ENCODE peak calls at places on chromosomes 4 and X, in six cellular contexts. R, Y, N, S, U and Z are unnamed samples.

GRCh38 chrX:317424-318067 is 1.1 kb downstream of the GTPBP6 start:
- DNase-seq in S (peak; percentile 21), N (no peak), U (no peak), Y (no peak), R (peak; percentile 89), Z (no peak)

GRCh38 chr4:9999956-10000551 is 21.2 kb downstream of the SLC2A9 start:
- DNase-seq in N (peak; percentile 59), Y (no peak), S (no peak), R (no peak), U (no peak), Z (peak; percentile 51)

GRCh38 chrX:112520124-112520523 is 159.6 kb downstream of the LHFPL1 start:
- DNase-seq in S (no peak), Y (no peak), R (no peak), U (no peak), N (no peak), Z (no peak)

GRCh38 chrX:109600114-109600710 is 24.8 kb downstream of the KCNE5 start:
- DNase-seq in R (no peak), Y (peak; percentile 7), N (peak; percentile 4), U (no peak), S (no peak), Z (peak; percentile 29)

GRCh38 chr4:79689735-79690134 is 281.7 kb upstream of the GK2 start:
- DNase-seq in R (no peak), N (no peak), S (no peak), U (no peak), Y (no peak), Z (no peak)

GRCh38 chrX:9379697-9380551 is 84.9 kb upstream of the TBL1X start:
- DNase-seq in N (peak; percentile 52), R (peak; percentile 24), Y (no peak), S (no peak), U (no peak), Z (peak; percentile 88)

GRCh38 chr4:680931-681645 is 6.7 kb downstream of the MYL5 start:
- DNase-seq in N (peak; percentile 50), S (no peak), U (peak; percentile 44), Y (peak; percentile 52), R (peak; percentile 74), Z (peak; percentile 35)

GRCh38 chrX:115576676-115577075 is 15.7 kb downstream of the PLS3 start:
- DNase-seq in U (no peak), N (no peak), S (no peak), Y (no peak), R (no peak), Z (no peak)

GRCh38 chr4:184807797-184808718 is 17.7 kb downstream of the ACSL1 start:
- DNase-seq in R (no peak), S (peak; percentile 66), U (no peak), N (peak; percentile 53), Y (peak; percentile 56), Z (peak; percentile 83)

GRCh38 chr4:83238393-83238792 is 46.2 kb downstream of the COQ2 start:
- DNase-seq in R (no peak), Y (no peak), S (no peak), U (no peak), N (no peak), Z (no peak)

GRCh38 chr4:152310223-152310622 is 225.7 kb downstream of the FBXW7 start:
- DNase-seq in N (peak; percentile 92), U (no peak), Y (no peak), S (peak; percentile 34), R (peak; percentile 31), Z (peak; percentile 94)

GRCh38 chr4:73341454-73341853 is 62.6 kb upstream of the ALB start:
- DNase-seq in Y (peak; percentile 22), U (no peak), R (peak; percentile 14), N (peak; percentile 58), S (peak; percentile 4), Z (peak; percentile 53)

GRCh38 chr4:53767503-53767902 is 176.2 kb upstream of the LNX1 start:
- DNase-seq in R (no peak), S (no peak), Y (no peak), U (no peak), N (peak; percentile 69), Z (peak; percentile 75)

GRCh38 chrX:56733459-56734046 is 4.5 kb downstream of the NBDY start:
- DNase-seq in N (peak; percentile 39), Y (peak; percentile 48), R (no peak), S (peak; percentile 3), U (peak; percentile 48), Z (peak; percentile 55)

GRCh38 chr4:76571274-76571673 is 136.2 kb downstream of the SHROOM3 start:
- DNase-seq in S (no peak), N (no peak), Y (no peak), R (no peak), U (no peak), Z (no peak)

GRCh38 chr4:100891808-100892207 is 374.0 kb upstream of the EMCN start:
- DNase-seq in U (no peak), Y (no peak), S (no peak), N (no peak), R (no peak), Z (no peak)

GRCh38 chr4:165379662-165380061 is 854 bp downstream of the CPE start:
- DNase-seq in R (peak; percentile 14), U (no peak), Y (peak; percentile 4), N (no peak), S (no peak), Z (no peak)

GRCh38 chr4:53854991-53855885 is 209.2 kb downstream of the CHIC2 start:
- DNase-seq in S (no peak), U (no peak), N (peak; percentile 65), R (peak; percentile 7), Y (no peak), Z (peak; percentile 11)

GRCh38 chr4:47071863-47072441 is 40.6 kb downstream of the GABRB1 start:
- DNase-seq in N (peak; percentile 63), U (no peak), Y (no peak), R (peak; percentile 5), S (peak; percentile 32), Z (peak; percentile 80)

GRCh38 chr4:182914357-182914756 is 2.8 kb downstream of the DCTD start:
- DNase-seq in S (no peak), N (no peak), U (no peak), R (no peak), Y (no peak), Z (no peak)

GRCh38 chrX:153828723-153829548 is 1.4 kb downstream of the PDZD4 start:
- DNase-seq in R (peak; percentile 49), Y (no peak), N (peak; percentile 25), U (no peak), S (no peak), Z (no peak)

GRCh38 chr4:16125571-16126445 is 42.0 kb upstream of the PROM1 start:
- DNase-seq in R (no peak), S (no peak), U (no peak), Y (no peak), N (no peak), Z (peak; percentile 40)

GRCh38 chrX:23699636-23700194 is 32.4 kb downstream of the PRDX4 start:
- DNase-seq in S (no peak), N (no peak), Y (no peak), R (peak; percentile 13), U (no peak), Z (no peak)

GRCh38 chrX:152861116-152861515 is 30.3 kb downstream of the NSDHL start:
- DNase-seq in S (peak; percentile 13), U (no peak), N (no peak), Y (no peak), R (no peak), Z (peak; percentile 65)